ENCODE peak calls at places on chromosomes 6 and 20, in five cellular contexts. B is IMR-90, M is H1, P is mesenchymal stem cell, K is trophoblast cell. Y is an unnamed sample.

GRCh38 chr6:121435444-121436069 is at the start of gene GJA1:
- DNase-seq in M (peak; percentile 67), P (peak; percentile 93), K (peak; percentile 43), B (peak; percentile 86), Y (peak; percentile 65)

GRCh38 chr20:5511930-5512329 is 195.2 kb upstream of the PROKR2 start:
- DNase-seq in K (no peak), P (no peak), M (no peak), B (no peak), Y (no peak)

GRCh38 chr20:59939879-59940128 is 301 bp downstream of the PPP1R3D start:
- DNase-seq in P (no peak), B (peak; percentile 4), K (peak; percentile 36), M (no peak), Y (no peak)

GRCh38 chr6:153003294-153003645 is 761 bp upstream of the MTRF1L start:
- DNase-seq in M (no peak), B (peak; percentile 20), K (peak; percentile 28), P (no peak), Y (no peak)

GRCh38 chr20:36311854-36312723 is 6.0 kb downstream of the DLGAP4 start:
- DNase-seq in P (no peak), K (no peak), B (no peak), M (no peak), Y (no peak)

GRCh38 chr20:19073584-19074198 is 138.8 kb upstream of the SLC24A3 start:
- DNase-seq in B (no peak), K (no peak), M (peak; percentile 15), P (no peak), Y (peak; percentile 9)

GRCh38 chr6:71486466-71486865 is 197.9 kb downstream of the OGFRL1 start:
- DNase-seq in K (no peak), B (peak; percentile 53), P (peak; percentile 40), M (no peak), Y (no peak)

GRCh38 chr6:7475081-7475480 is 66.4 kb upstream of the DSP start:
- DNase-seq in P (no peak), B (no peak), K (no peak), M (no peak), Y (no peak)

GRCh38 chr6:31965700-31966099 is 6.2 kb downstream of the DXO start:
- DNase-seq in M (no peak), K (no peak), P (no peak), B (no peak), Y (no peak)

GRCh38 chr6:3209114-3210023 is 18.1 kb downstream of the TUBB2B start:
- DNase-seq in B (peak; percentile 98), P (peak; percentile 96), K (peak; percentile 93), M (peak; percentile 87), Y (no peak)

GRCh38 chr6:3208775-3209113 is 18.7 kb downstream of the TUBB2B start:
- DNase-seq in P (no peak), B (no peak), M (no peak), K (no peak), Y (no peak)

GRCh38 chr6:3208096-3208774 is 19.2 kb downstream of the TUBB2B start:
- DNase-seq in P (peak; percentile 58), M (no peak), K (peak; percentile 98), B (peak; percentile 95), Y (no peak)

GRCh38 chr6:3211681-3212080 is 15.8 kb downstream of the TUBB2B start:
- DNase-seq in P (no peak), K (peak; percentile 18), B (no peak), M (no peak), Y (no peak)

GRCh38 chr6:3210024-3210610 is 17.3 kb downstream of the TUBB2B start:
- DNase-seq in M (no peak), K (no peak), B (peak; percentile 33), P (no peak), Y (no peak)
- H2AK5ac ChIP-seq in M (no peak overlapping the region), K (no peak overlapping the region), B (peak overlapping the region; percentile 1), P (no peak overlapping the region), Y (no peak overlapping the region)

DNA sequence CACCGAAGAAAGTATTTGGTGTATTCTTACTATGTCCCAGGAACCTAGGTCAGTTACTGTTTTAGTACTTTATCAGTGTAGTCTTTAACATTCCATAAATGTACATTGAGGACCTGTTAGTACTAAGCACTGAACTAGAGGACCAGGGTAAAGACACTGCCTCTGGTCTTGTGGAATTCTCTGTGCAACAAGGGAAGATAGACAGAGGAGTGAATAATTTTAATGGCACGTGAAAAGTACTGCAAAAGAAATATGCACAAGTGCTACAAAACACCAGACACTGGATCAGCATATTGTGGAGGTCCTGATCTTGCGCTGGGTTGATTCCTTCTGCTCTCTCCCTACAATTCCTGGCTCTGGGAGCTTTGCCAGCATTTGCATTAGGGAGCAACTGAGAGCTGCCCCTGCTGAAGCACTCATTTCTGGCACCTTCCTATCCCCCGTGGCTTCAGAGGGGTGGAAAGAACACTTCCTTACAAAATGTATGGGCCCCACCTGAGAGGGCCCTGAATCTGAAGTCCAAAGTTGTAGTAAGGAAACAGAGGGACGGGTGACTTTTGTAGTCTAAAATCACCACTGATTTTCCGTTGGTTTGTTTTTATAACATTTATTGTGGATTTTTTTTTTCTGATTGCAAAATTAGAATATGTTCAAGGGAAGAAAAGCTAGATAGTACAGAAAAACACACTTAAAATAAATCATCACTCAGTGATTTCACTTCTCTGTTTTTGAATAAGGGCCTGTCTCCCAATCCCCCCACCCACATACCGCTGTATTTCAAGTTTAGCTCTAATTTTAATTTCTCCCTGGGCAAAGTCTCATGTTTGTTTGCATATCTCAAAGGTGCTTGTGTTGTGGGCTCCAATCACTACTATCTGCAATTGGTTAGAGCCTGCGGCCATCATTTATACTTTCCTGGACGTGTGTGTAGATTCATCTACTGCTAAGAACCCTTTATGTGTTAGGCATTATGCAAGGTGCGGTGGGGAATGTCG is 4.9 kb downstream of the PKIG start:
- DNase-seq in M (no peak), B (peak; percentile 50), P (peak; percentile 15), K (peak; percentile 65), Y (no peak)
- H3K9me3 ChIP-seq in M (no peaks in the 10 kb centered on the region), B (no peaks in the 10 kb centered on the region), P (no peaks in the 10 kb centered on the region), K (no peaks in the 10 kb centered on the region), Y (no peaks in the 10 kb centered on the region)

GRCh38 chr6:165109011-165109410 is 200.4 kb downstream of the C6orf118 start:
- DNase-seq in B (no peak), P (no peak), M (no peak), K (no peak), Y (no peak)

GRCh38 chr6:165106261-165106660 is 203.1 kb downstream of the C6orf118 start:
- DNase-seq in P (no peak), M (no peak), B (no peak), K (peak; percentile 13), Y (no peak)

DNA sequence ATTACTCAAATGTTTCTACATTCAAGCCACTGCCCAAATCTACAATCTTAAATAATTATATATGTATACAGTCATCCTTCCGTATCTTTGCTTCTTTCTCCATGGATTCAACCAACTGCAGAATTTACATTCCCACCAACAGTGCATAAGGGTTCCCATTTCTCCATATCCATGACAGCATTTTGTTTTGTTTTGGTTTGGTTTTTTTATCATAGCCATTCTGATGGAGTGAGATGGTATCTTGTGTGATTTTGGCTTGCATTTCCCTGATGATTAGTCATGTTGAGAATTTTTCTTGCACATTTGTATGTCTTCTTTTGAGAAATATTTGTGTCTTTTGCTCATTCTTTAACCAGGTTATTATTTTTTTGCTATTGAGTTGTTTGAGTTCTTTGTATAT is 198.5 kb downstream of the C6orf118 start:
- DNase-seq in B (no peak), P (no peak), K (peak; percentile 89), M (no peak), Y (no peak)
- H3K4me3 ChIP-seq in B (no peak overlapping the region), P (no peak overlapping the region), K (no peak overlapping the region), M (no peak overlapping the region), Y (no peak overlapping the region)

DNA sequence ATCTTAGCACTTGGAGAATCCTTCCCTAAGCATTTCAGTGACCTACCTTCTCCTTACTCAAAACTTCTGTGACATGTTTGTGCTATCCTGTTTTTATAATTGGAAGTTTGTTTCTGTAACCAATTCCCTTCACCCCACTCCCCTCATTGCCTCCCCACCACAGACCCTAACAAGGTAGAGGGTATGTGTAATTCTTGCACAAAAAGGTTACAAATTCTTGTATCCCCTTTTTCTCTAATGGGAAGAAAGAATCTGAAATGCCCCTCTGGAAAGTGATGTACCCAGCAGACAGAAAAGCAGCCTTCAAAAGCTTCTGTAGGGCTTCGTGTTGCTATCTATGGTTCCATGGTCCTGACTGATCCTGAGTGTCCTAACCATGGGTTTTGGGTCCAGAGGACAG is 111.7 kb upstream of the TMEM170B start:
- DNase-seq in B (no peak), P (no peak), M (no peak), K (no peak), Y (no peak)
- H2AK5ac ChIP-seq in B (peak overlapping the region; percentile 73), P (peak overlapping the region; percentile 54), M (no peak overlapping the region), K (peak overlapping the region; percentile 85), Y (no peak overlapping the region)

DNA sequence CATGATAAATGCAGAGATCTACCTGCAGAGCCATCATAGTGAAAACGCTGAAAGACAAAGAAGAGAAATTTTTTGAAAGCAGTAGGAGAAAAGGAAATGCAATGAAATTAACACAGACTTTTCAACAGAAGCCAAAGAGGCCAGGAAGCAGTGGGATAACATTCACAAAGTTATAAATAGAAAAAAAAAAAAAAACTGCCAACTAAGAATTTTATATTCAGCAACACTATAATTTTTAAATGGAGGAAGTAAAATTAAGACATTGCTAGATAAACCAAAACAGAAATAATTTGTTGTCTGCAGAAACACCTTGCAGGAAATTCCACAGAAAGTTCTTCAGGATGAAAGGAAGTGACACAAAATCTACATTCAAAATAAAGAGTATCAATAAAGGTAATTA is 591.5 kb upstream of the ID4 start:
- DNase-seq in B (no peak), P (no peak), K (no peak), M (no peak), Y (no peak)
- H3K9me3 ChIP-seq in B (peaks cover 3% of the 10 kb centered on the region), P (peaks cover 26% of the 10 kb centered on the region), K (peaks cover 2% of the 10 kb centered on the region), M (peaks cover 3% of the 10 kb centered on the region), Y (no peaks in the 10 kb centered on the region)

GRCh38 chr6:116513224-116513875 is 1.9 kb downstream of the CALHM5 start:
- DNase-seq in P (no peak), B (no peak), K (peak; percentile 20), M (no peak), Y (no peak)

GRCh38 chr6:116514103-116514502 is 2.7 kb downstream of the CALHM5 start:
- DNase-seq in K (no peak), M (no peak), B (no peak), P (no peak), Y (no peak)

GRCh38 chr6:116512155-116512559 is 718 bp downstream of the CALHM5 start:
- DNase-seq in B (no peak), K (no peak), P (peak; percentile 59), M (no peak), Y (no peak)

GRCh38 chr6:116512709-116513108 is 1.3 kb downstream of the CALHM5 start:
- DNase-seq in P (no peak), K (no peak), M (no peak), B (no peak), Y (no peak)

GRCh38 chr6:116511424-116512131 is at the start of gene CALHM5:
- DNase-seq in M (no peak), K (peak; percentile 95), B (peak; percentile 94), P (peak; percentile 90), Y (no peak)
- H3K4me3 ChIP-seq in M (no peak within 1 kb of the TSS), K (no peak within 1 kb of the TSS), B (peak within 1 kb of the TSS; percentile 51), P (peak within 1 kb of the TSS; percentile 2), Y (no peak within 1 kb of the TSS)

GRCh38 chr20:45441746-45442145 is 25.8 kb downstream of the PIGT start:
- DNase-seq in P (no peak), K (peak; percentile 20), M (no peak), B (no peak), Y (no peak)
- H2AK5ac ChIP-seq in P (no peak overlapping the region), K (no peak overlapping the region), M (no peak overlapping the region), B (no peak overlapping the region), Y (no peak overlapping the region)

DNA sequence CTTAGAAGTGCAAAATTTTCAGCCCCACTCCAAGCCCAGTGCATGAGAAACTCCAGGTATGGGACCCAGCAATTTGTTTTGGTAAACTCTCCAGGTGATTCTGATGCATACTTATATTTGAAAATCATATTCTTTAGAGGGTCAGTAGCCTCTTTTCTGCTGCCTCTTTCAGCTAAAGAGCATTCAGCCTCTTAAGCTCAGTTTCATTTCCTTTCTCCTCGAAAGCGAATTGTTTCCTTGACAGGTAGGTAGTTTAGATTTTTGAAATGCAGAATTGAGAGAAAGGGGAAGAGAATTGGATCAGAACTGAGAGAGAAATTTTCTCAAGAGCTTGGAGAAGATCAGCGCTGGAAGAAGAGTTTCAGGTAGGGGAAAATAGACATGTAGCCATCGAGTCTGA is 995.8 kb upstream of the FLRT3 start:
- DNase-seq in M (no peak), K (no peak), P (no peak), B (no peak), Y (no peak)
- H3K9me3 ChIP-seq in M (no peaks in the 10 kb centered on the region), K (no peaks in the 10 kb centered on the region), P (no peaks in the 10 kb centered on the region), B (no peaks in the 10 kb centered on the region), Y (no peaks in the 10 kb centered on the region)